ENCODE peak calls at places on chromosomes 3 and 15, in six cellular contexts. One of them, this sample, is unnamed.

GRCh38 chr3:171284308-171285075 is 175.7 kb downstream of the TNIK start:
- DNase-seq in PC-3: peak; percentile 76
- DNase-seq in suprapubic skin: no peak
- DNase-seq in choroid plexus epithelial cell: peak; percentile 99
- DNase-seq in AG10803: peak; percentile 96
- DNase-seq in cardiac fibroblast: peak; percentile 93
- DNase-seq in this sample: peak; percentile 82

GRCh38 chr3:52289747-52290595 is 2.3 kb downstream of the GLYCTK start:
- DNase-seq in PC-3: no peak
- DNase-seq in suprapubic skin: no peak
- DNase-seq in choroid plexus epithelial cell: no peak
- DNase-seq in AG10803: no peak
- DNase-seq in cardiac fibroblast: no peak
- DNase-seq in this sample: no peak

GRCh38 chr15:44029940-44030568 is 165.0 kb downstream of the FRMD5 start:
- DNase-seq in PC-3: no peak
- DNase-seq in suprapubic skin: no peak
- DNase-seq in choroid plexus epithelial cell: peak; percentile 69
- DNase-seq in AG10803: peak; percentile 85
- DNase-seq in cardiac fibroblast: peak; percentile 80
- DNase-seq in this sample: no peak

GRCh38 chr15:68383161-68384074 is 48.5 kb downstream of the ITGA11 start:
- DNase-seq in PC-3: peak; percentile 69
- DNase-seq in suprapubic skin: peak; percentile 24
- DNase-seq in choroid plexus epithelial cell: peak; percentile 70
- DNase-seq in AG10803: peak; percentile 40
- DNase-seq in cardiac fibroblast: peak; percentile 69
- DNase-seq in this sample: no peak

GRCh38 chr3:170909129-170909903 is 879 bp upstream of the EIF5A2 start:
- DNase-seq in PC-3: peak; percentile 95
- DNase-seq in suprapubic skin: no peak
- DNase-seq in choroid plexus epithelial cell: peak; percentile 96
- DNase-seq in AG10803: peak; percentile 92
- DNase-seq in cardiac fibroblast: peak; percentile 85
- DNase-seq in this sample: peak; percentile 92

GRCh38 chr3:115385935-115386334 is 237.4 kb upstream of the GAP43 start:
- DNase-seq in PC-3: no peak
- DNase-seq in suprapubic skin: no peak
- DNase-seq in choroid plexus epithelial cell: no peak
- DNase-seq in AG10803: no peak
- DNase-seq in cardiac fibroblast: no peak
- DNase-seq in this sample: no peak

GRCh38 chr3:61560452-61561373 is 658 bp upstream of the PTPRG start:
- DNase-seq in PC-3: no peak
- DNase-seq in suprapubic skin: peak; percentile 93
- DNase-seq in choroid plexus epithelial cell: peak; percentile 91
- DNase-seq in AG10803: peak; percentile 85
- DNase-seq in cardiac fibroblast: peak; percentile 91
- DNase-seq in this sample: no peak

GRCh38 chr15:32651229-32651837 is 9.8 kb downstream of the SCG5 start:
- DNase-seq in PC-3: peak; percentile 88
- DNase-seq in suprapubic skin: no peak
- DNase-seq in choroid plexus epithelial cell: peak; percentile 82
- DNase-seq in AG10803: peak; percentile 82
- DNase-seq in cardiac fibroblast: peak; percentile 80
- DNase-seq in this sample: peak; percentile 35

GRCh38 chr3:102295756-102296155 is 139.1 kb upstream of the ZPLD1 start:
- DNase-seq in PC-3: no peak
- DNase-seq in suprapubic skin: no peak
- DNase-seq in choroid plexus epithelial cell: no peak
- DNase-seq in AG10803: no peak
- DNase-seq in cardiac fibroblast: no peak
- DNase-seq in this sample: no peak

GRCh38 chr3:153290278-153291015 is 128.4 kb downstream of the RAP2B start:
- DNase-seq in PC-3: peak; percentile 57
- DNase-seq in suprapubic skin: no peak
- DNase-seq in choroid plexus epithelial cell: peak; percentile 39
- DNase-seq in AG10803: peak; percentile 29
- DNase-seq in cardiac fibroblast: no peak
- DNase-seq in this sample: no peak

GRCh38 chr3:46471371-46471914 is 6.7 kb upstream of the LTF start:
- DNase-seq in PC-3: no peak
- DNase-seq in suprapubic skin: peak; percentile 56
- DNase-seq in choroid plexus epithelial cell: no peak
- DNase-seq in AG10803: no peak
- DNase-seq in cardiac fibroblast: no peak
- DNase-seq in this sample: no peak

GRCh38 chr3:192883512-192883911 is 34.1 kb downstream of the MB21D2 start:
- DNase-seq in PC-3: peak; percentile 52
- DNase-seq in suprapubic skin: no peak
- DNase-seq in choroid plexus epithelial cell: no peak
- DNase-seq in AG10803: peak; percentile 34
- DNase-seq in cardiac fibroblast: no peak
- DNase-seq in this sample: no peak

GRCh38 chr15:70715840-70716510 is 47.4 kb downstream of the UACA start:
- DNase-seq in PC-3: peak; percentile 48
- DNase-seq in suprapubic skin: no peak
- DNase-seq in choroid plexus epithelial cell: peak; percentile 56
- DNase-seq in AG10803: no peak
- DNase-seq in cardiac fibroblast: no peak
- DNase-seq in this sample: no peak

GRCh38 chr3:41327718-41328117 is 128.4 kb downstream of the CTNNB1 start:
- DNase-seq in PC-3: peak; percentile 90
- DNase-seq in suprapubic skin: no peak
- DNase-seq in choroid plexus epithelial cell: peak; percentile 82
- DNase-seq in AG10803: no peak
- DNase-seq in cardiac fibroblast: peak; percentile 66
- DNase-seq in this sample: no peak

GRCh38 chr3:192825657-192826200 is 91.9 kb downstream of the MB21D2 start:
- DNase-seq in PC-3: no peak
- DNase-seq in suprapubic skin: no peak
- DNase-seq in choroid plexus epithelial cell: peak; percentile 60
- DNase-seq in AG10803: peak; percentile 70
- DNase-seq in cardiac fibroblast: peak; percentile 69
- DNase-seq in this sample: no peak

GRCh38 chr3:172347895-172348680 is 100.2 kb downstream of the GHSR start:
- DNase-seq in PC-3: no peak
- DNase-seq in suprapubic skin: no peak
- DNase-seq in choroid plexus epithelial cell: no peak
- DNase-seq in AG10803: no peak
- DNase-seq in cardiac fibroblast: no peak
- DNase-seq in this sample: no peak

GRCh38 chr3:122671543-122671942 is 9.1 kb upstream of the PARP14 start:
- DNase-seq in PC-3: no peak
- DNase-seq in suprapubic skin: no peak
- DNase-seq in choroid plexus epithelial cell: no peak
- DNase-seq in AG10803: no peak
- DNase-seq in cardiac fibroblast: no peak
- DNase-seq in this sample: no peak

GRCh38 chr3:149968216-149968615 is 2.5 kb downstream of the PFN2 start:
- DNase-seq in PC-3: peak; percentile 70
- DNase-seq in suprapubic skin: no peak
- DNase-seq in choroid plexus epithelial cell: peak; percentile 30
- DNase-seq in AG10803: no peak
- DNase-seq in cardiac fibroblast: no peak
- DNase-seq in this sample: no peak

GRCh38 chr3:4356225-4356540 is 53.0 kb downstream of the SETMAR start:
- DNase-seq in PC-3: no peak
- DNase-seq in suprapubic skin: no peak
- DNase-seq in choroid plexus epithelial cell: no peak
- DNase-seq in AG10803: no peak
- DNase-seq in cardiac fibroblast: no peak
- DNase-seq in this sample: no peak

GRCh38 chr3:46417841-46418611 is 11.0 kb downstream of the CCRL2 start:
- DNase-seq in PC-3: no peak
- DNase-seq in suprapubic skin: no peak
- DNase-seq in choroid plexus epithelial cell: no peak
- DNase-seq in AG10803: no peak
- DNase-seq in cardiac fibroblast: no peak
- DNase-seq in this sample: no peak

GRCh38 chr3:46931631-46932441 is 44.7 kb downstream of the CCDC12 start:
- DNase-seq in PC-3: peak; percentile 79
- DNase-seq in suprapubic skin: no peak
- DNase-seq in choroid plexus epithelial cell: peak; percentile 47
- DNase-seq in AG10803: peak; percentile 21
- DNase-seq in cardiac fibroblast: peak; percentile 62
- DNase-seq in this sample: no peak

GRCh38 chr3:4837405-4837804 is 141.8 kb upstream of the BHLHE40 start:
- DNase-seq in PC-3: no peak
- DNase-seq in suprapubic skin: no peak
- DNase-seq in choroid plexus epithelial cell: no peak
- DNase-seq in AG10803: no peak
- DNase-seq in cardiac fibroblast: no peak
- DNase-seq in this sample: no peak

GRCh38 chr15:61186905-61187865 is 41.9 kb downstream of the RORA start:
- DNase-seq in PC-3: no peak
- DNase-seq in suprapubic skin: no peak
- DNase-seq in choroid plexus epithelial cell: no peak
- DNase-seq in AG10803: peak; percentile 16
- DNase-seq in cardiac fibroblast: peak; percentile 25
- DNase-seq in this sample: no peak

GRCh38 chr3:18124501-18124900 is 300.6 kb downstream of the SATB1 start:
- DNase-seq in PC-3: peak; percentile 76
- DNase-seq in suprapubic skin: no peak
- DNase-seq in choroid plexus epithelial cell: peak; percentile 84
- DNase-seq in AG10803: peak; percentile 82
- DNase-seq in cardiac fibroblast: peak; percentile 48
- DNase-seq in this sample: peak; percentile 73

GRCh38 chr15:67825880-67826716 is 789 bp downstream of the SKOR1 start:
- DNase-seq in PC-3: no peak
- DNase-seq in suprapubic skin: no peak
- DNase-seq in choroid plexus epithelial cell: no peak
- DNase-seq in AG10803: no peak
- DNase-seq in cardiac fibroblast: no peak
- DNase-seq in this sample: no peak

GRCh38 chr3:45773044-45773443 is 23.3 kb downstream of the SLC6A20 start:
- DNase-seq in PC-3: no peak
- DNase-seq in suprapubic skin: no peak
- DNase-seq in choroid plexus epithelial cell: no peak
- DNase-seq in AG10803: no peak
- DNase-seq in cardiac fibroblast: no peak
- DNase-seq in this sample: no peak

GRCh38 chr3:21062724-21063436 is 688.1 kb downstream of the ZNF385D start:
- DNase-seq in PC-3: no peak
- DNase-seq in suprapubic skin: no peak
- DNase-seq in choroid plexus epithelial cell: no peak
- DNase-seq in AG10803: peak; percentile 55
- DNase-seq in cardiac fibroblast: peak; percentile 28
- DNase-seq in this sample: peak; percentile 28

GRCh38 chr3:195850857-195851531 is 39.3 kb upstream of the MUC4 start:
- DNase-seq in PC-3: peak; percentile 96
- DNase-seq in suprapubic skin: peak; percentile 90
- DNase-seq in choroid plexus epithelial cell: peak; percentile 97
- DNase-seq in AG10803: peak; percentile 85
- DNase-seq in cardiac fibroblast: peak; percentile 94
- DNase-seq in this sample: peak; percentile 67

GRCh38 chr15:62075595-62076279 is 9.0 kb downstream of the C2CD4A start:
- DNase-seq in PC-3: peak; percentile 85
- DNase-seq in suprapubic skin: no peak
- DNase-seq in choroid plexus epithelial cell: no peak
- DNase-seq in AG10803: peak; percentile 35
- DNase-seq in cardiac fibroblast: peak; percentile 55
- DNase-seq in this sample: no peak

GRCh38 chr3:43996379-43997301 is 245.0 kb upstream of the TOPAZ1 start:
- DNase-seq in PC-3: no peak
- DNase-seq in suprapubic skin: no peak
- DNase-seq in choroid plexus epithelial cell: peak; percentile 24
- DNase-seq in AG10803: peak; percentile 51
- DNase-seq in cardiac fibroblast: peak; percentile 22
- DNase-seq in this sample: no peak
- TF ChIP-seq CTCF in PC-3: no peak
- TF ChIP-seq CTCF in suprapubic skin: no peak
- TF ChIP-seq CTCF in choroid plexus epithelial cell: peak; percentile 23
- TF ChIP-seq CTCF in AG10803: peak; percentile 41
- TF ChIP-seq CTCF in cardiac fibroblast: no peak
- TF ChIP-seq CTCF in this sample: peak; percentile 54

GRCh38 chr3:13347390-13347966 is 72.6 kb downstream of the NUP210 start:
- DNase-seq in PC-3: no peak
- DNase-seq in suprapubic skin: no peak
- DNase-seq in choroid plexus epithelial cell: peak; percentile 56
- DNase-seq in AG10803: peak; percentile 29
- DNase-seq in cardiac fibroblast: peak; percentile 28
- DNase-seq in this sample: no peak
- H3K4me3 ChIP-seq in PC-3: no peak overlapping the region
- H3K4me3 ChIP-seq in suprapubic skin: no peak overlapping the region
- H3K4me3 ChIP-seq in choroid plexus epithelial cell: no peak overlapping the region
- H3K4me3 ChIP-seq in AG10803: no peak overlapping the region
- H3K4me3 ChIP-seq in cardiac fibroblast: no peak overlapping the region
- H3K4me3 ChIP-seq in this sample: no peak overlapping the region

GRCh38 chr15:98805434-98806274 is 157.3 kb downstream of the IGF1R start:
- DNase-seq in PC-3: peak; percentile 9
- DNase-seq in suprapubic skin: no peak
- DNase-seq in choroid plexus epithelial cell: peak; percentile 21
- DNase-seq in AG10803: no peak
- DNase-seq in cardiac fibroblast: no peak
- DNase-seq in this sample: no peak

GRCh38 chr15:98806275-98806895 is 158.0 kb downstream of the IGF1R start:
- DNase-seq in PC-3: no peak
- DNase-seq in suprapubic skin: no peak
- DNase-seq in choroid plexus epithelial cell: no peak
- DNase-seq in AG10803: no peak
- DNase-seq in cardiac fibroblast: no peak
- DNase-seq in this sample: no peak

GRCh38 chr15:98807262-98807661 is 158.9 kb downstream of the IGF1R start:
- DNase-seq in PC-3: no peak
- DNase-seq in suprapubic skin: no peak
- DNase-seq in choroid plexus epithelial cell: peak; percentile 89
- DNase-seq in AG10803: peak; percentile 92
- DNase-seq in cardiac fibroblast: peak; percentile 91
- DNase-seq in this sample: peak; percentile 75

GRCh38 chr15:98812711-98813441 is 164.5 kb downstream of the IGF1R start:
- DNase-seq in PC-3: no peak
- DNase-seq in suprapubic skin: no peak
- DNase-seq in choroid plexus epithelial cell: peak; percentile 69
- DNase-seq in AG10803: no peak
- DNase-seq in cardiac fibroblast: peak; percentile 64
- DNase-seq in this sample: no peak

GRCh38 chr15:98809273-98809672 is 160.9 kb downstream of the IGF1R start:
- DNase-seq in PC-3: no peak
- DNase-seq in suprapubic skin: no peak
- DNase-seq in choroid plexus epithelial cell: no peak
- DNase-seq in AG10803: no peak
- DNase-seq in cardiac fibroblast: no peak
- DNase-seq in this sample: no peak
- TF ChIP-seq CTCF in PC-3: no peak
- TF ChIP-seq CTCF in suprapubic skin: no peak
- TF ChIP-seq CTCF in choroid plexus epithelial cell: no peak
- TF ChIP-seq CTCF in AG10803: no peak
- TF ChIP-seq CTCF in cardiac fibroblast: no peak
- TF ChIP-seq CTCF in this sample: no peak

DNA sequence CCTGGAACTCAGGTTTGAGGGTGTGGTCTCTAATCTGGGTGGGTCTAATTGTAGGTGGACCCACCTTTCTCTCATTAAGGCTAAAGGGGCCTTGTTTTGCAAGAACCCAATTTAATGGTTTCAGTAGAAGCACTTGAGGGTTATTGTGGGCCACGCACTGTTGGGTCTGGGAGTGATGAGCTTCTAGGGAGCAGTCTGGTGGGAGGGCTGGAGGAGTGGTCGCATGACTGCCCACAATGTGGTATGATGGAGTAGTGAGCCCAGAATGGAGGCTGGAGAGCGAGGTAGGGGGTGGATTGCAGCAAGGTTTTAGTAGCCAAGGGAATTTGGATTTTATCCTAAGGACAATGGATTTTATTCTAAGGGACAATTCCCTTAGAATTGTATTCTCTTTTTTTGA is 2.7 kb downstream of the TATDN2 start:
- DNase-seq in PC-3: no peak
- DNase-seq in suprapubic skin: no peak
- DNase-seq in choroid plexus epithelial cell: no peak
- DNase-seq in AG10803: no peak
- DNase-seq in cardiac fibroblast: no peak
- DNase-seq in this sample: no peak
- H3K4me3 ChIP-seq in PC-3: peak overlapping the region; percentile 97
- H3K4me3 ChIP-seq in suprapubic skin: no peak overlapping the region
- H3K4me3 ChIP-seq in choroid plexus epithelial cell: no peak overlapping the region
- H3K4me3 ChIP-seq in AG10803: no peak overlapping the region
- H3K4me3 ChIP-seq in cardiac fibroblast: no peak overlapping the region
- H3K4me3 ChIP-seq in this sample: no peak overlapping the region